ENCODE peak calls at places on chromosome 10, in nine cellular contexts. W is effector memory CD8-positive, alpha-beta T cell; E is head of caudate nucleus; X is fibroblast of the conjunctiva; A is ELR; I is RWPE1; F is stromal cell of bone marrow; Y is heart left ventricle; S is psoas muscle. K is an unnamed sample.
A peak's percentile ranks its signal among the peaks of the same experiment; 100 is the strongest.

GRCh38 chr10:4656576-4657194 is 169.3 kb upstream of the AKR1E2 start:
- DNase-seq in W (peak; percentile 41), X (peak; percentile 68), Y (peak; percentile 64), A (peak; percentile 79), E (peak; percentile 60), F (peak; percentile 61), S (peak; percentile 63), I (peak; percentile 36), K (peak; percentile 76)

GRCh38 chr10:44576715-44577191 is 191.9 kb upstream of the CXCL12 start:
- DNase-seq in X (peak; percentile 76), E (no peak), Y (no peak), S (peak; percentile 74), F (peak; percentile 78), W (no peak), I (no peak), A (no peak), K (no peak)

GRCh38 chr10:95865814-95866447 is 41.8 kb upstream of the CC2D2B start:
- DNase-seq in A (no peak), X (no peak), W (no peak), S (no peak), E (no peak), F (no peak), I (no peak), Y (no peak), K (no peak)

GRCh38 chr10:125029584-125030242 is 87.8 kb downstream of the ZRANB1 start:
- DNase-seq in W (no peak), I (no peak), Y (no peak), S (peak; percentile 23), A (peak; percentile 65), X (no peak), F (no peak), E (no peak), K (peak; percentile 59)

GRCh38 chr10:121112618-121113384 is 261.6 kb downstream of the WDR11 start:
- DNase-seq in A (no peak), S (no peak), E (no peak), Y (no peak), X (no peak), I (no peak), W (no peak), F (no peak), K (peak; percentile 13)

GRCh38 chr10:3850999-3851937 is 66.3 kb upstream of the KLF6 start:
- DNase-seq in W (no peak), X (peak; percentile 82), Y (no peak), F (peak; percentile 94), S (no peak), I (peak; percentile 63), A (peak; percentile 81), E (no peak), K (peak; percentile 98)

GRCh38 chr10:8908013-8908412 is 853.5 kb downstream of the GATA3 start:
- DNase-seq in E (no peak), F (no peak), A (no peak), S (no peak), I (no peak), W (no peak), X (no peak), Y (no peak), K (no peak)

GRCh38 chr10:5961405-5962100 is 15.8 kb downstream of the IL15RA start:
- DNase-seq in X (no peak), E (no peak), W (no peak), Y (peak; percentile 14), A (no peak), S (no peak), F (no peak), I (no peak), K (no peak)

GRCh38 chr10:16481052-16481728 is 40.5 kb downstream of the C1QL3 start:
- DNase-seq in I (no peak), F (no peak), S (no peak), Y (no peak), W (no peak), X (no peak), A (no peak), E (no peak), K (no peak)

GRCh38 chr10:97647556-97647955 is 7.1 kb downstream of the PI4K2A start:
- DNase-seq in X (peak; percentile 21), Y (no peak), W (no peak), I (peak; percentile 61), S (no peak), F (no peak), E (no peak), A (peak; percentile 80), K (peak; percentile 75)

GRCh38 chr10:21315321-21316220 is 209.9 kb downstream of the SKIDA1 start:
- DNase-seq in W (no peak), Y (peak; percentile 85), E (peak; percentile 29), A (peak; percentile 72), X (peak; percentile 86), F (peak; percentile 66), S (peak; percentile 66), I (peak; percentile 79), K (peak; percentile 91)

GRCh38 chr10:5540886-5541285 is 16.1 kb downstream of the CALML3 start:
- DNase-seq in I (no peak), W (no peak), Y (no peak), F (no peak), A (no peak), S (no peak), E (no peak), X (no peak), K (no peak)

GRCh38 chr10:104780165-104780564 is 139.1 kb downstream of the SORCS3 start:
- DNase-seq in X (no peak), F (no peak), I (no peak), Y (no peak), A (no peak), E (no peak), W (no peak), S (no peak), K (no peak)

GRCh38 chr10:16602104-16602735 is 80.5 kb upstream of the C1QL3 start:
- DNase-seq in X (no peak), E (no peak), I (no peak), W (no peak), F (no peak), A (peak; percentile 8), Y (no peak), S (no peak), K (no peak)

GRCh38 chr10:98289802-98290209 is 21.8 kb upstream of the LOXL4 start:
- DNase-seq in E (no peak), S (no peak), I (no peak), W (no peak), Y (no peak), A (no peak), X (no peak), F (no peak), K (no peak)

GRCh38 chr10:103622286-103622685 is 128.8 kb downstream of the NEURL1 start:
- DNase-seq in X (no peak), F (no peak), W (no peak), Y (no peak), E (no peak), S (no peak), I (no peak), A (no peak), K (no peak)

GRCh38 chr10:19245889-19246841 is 197.6 kb downstream of the MALRD1 start:
- DNase-seq in E (no peak), I (no peak), W (no peak), F (no peak), S (no peak), A (no peak), Y (no peak), X (no peak), K (no peak)

GRCh38 chr10:75329190-75329745 is 72.3 kb downstream of the ZNF503 start:
- DNase-seq in X (no peak), W (no peak), A (no peak), S (no peak), E (no peak), Y (no peak), F (no peak), I (no peak), K (no peak)

GRCh38 chr10:86178401-86179142 is 188.0 kb downstream of the GRID1 start:
- DNase-seq in F (no peak), X (no peak), A (peak; percentile 16), S (no peak), Y (no peak), W (no peak), I (peak; percentile 36), E (peak; percentile 38), K (no peak)

GRCh38 chr10:62492012-62492869 is 118.1 kb downstream of the ZNF365 start:
- DNase-seq in I (peak; percentile 39), E (no peak), A (peak; percentile 40), S (no peak), Y (no peak), W (no peak), X (no peak), F (peak; percentile 28), K (peak; percentile 84)